ENCODE peak calls at places on chromosome 19, in six cellular contexts. Y is GM23338, F is neural progenitor cell, X is PC-3, D is SK-N-SH, A is GM23248. J is an unnamed sample.

GRCh38 chr19:497861-498590 is 1.7 kb downstream of the MADCAM1 start:
- DNase-seq in Y (peak), F (no peak), X (no peak), D (peak), A (no peak), J (peak)

GRCh38 chr19:6551607-6552450 is 21.0 kb downstream of the TNFSF9 start:
- DNase-seq in Y (peak), F (peak), X (no peak), D (peak), A (peak), J (peak)

GRCh38 chr19:15986694-15987093 is 37.9 kb downstream of the OR10H4 start:
- DNase-seq in Y (no peak), F (no peak), X (no peak), D (no peak), A (no peak), J (no peak)

GRCh38 chr19:5316138-5316537 is 24.5 kb downstream of the PTPRS start:
- DNase-seq in Y (no peak), F (no peak), X (no peak), D (no peak), A (no peak), J (no peak)

GRCh38 chr19:51803529-51803928 is 8.6 kb downstream of the FPR3 start:
- DNase-seq in Y (peak), F (no peak), X (no peak), D (no peak), A (no peak), J (no peak)

GRCh38 chr19:17948474-17948966 is 15.7 kb downstream of the CCDC124 start:
- DNase-seq in Y (peak), F (no peak), X (no peak), D (no peak), A (peak), J (no peak)

GRCh38 chr19:50556236-50557008 is 11.8 kb downstream of the LRRC4B start:
- DNase-seq in Y (peak), F (peak), X (peak), D (peak), A (peak), J (peak)

GRCh38 chr19:49515767-49516166 is 3.3 kb downstream of the FCGRT start:
- DNase-seq in Y (no peak), F (no peak), X (no peak), D (no peak), A (no peak), J (peak)

GRCh38 chr19:51794865-51795490 is at the start of gene FPR3:
- DNase-seq in Y (no peak), F (no peak), X (no peak), D (no peak), A (no peak), J (no peak)

GRCh38 chr19:36528194-36528920 is at the start of gene ZNF260:
- DNase-seq in Y (peak), F (peak), X (peak), D (peak), A (peak), J (peak)

GRCh38 chr19:43809762-43810696 is 7.8 kb upstream of the LYPD5 start:
- DNase-seq in Y (peak), F (peak), X (peak), D (peak), A (peak), J (peak)

GRCh38 chr19:41175825-41176734 is 16.9 kb upstream of the CYP2S1 start:
- DNase-seq in Y (peak), F (peak), X (peak), D (no peak), A (peak), J (peak)

GRCh38 chr19:48230555-48231129 is 25.1 kb downstream of the CARD8 start:
- DNase-seq in Y (no peak), F (no peak), X (no peak), D (no peak), A (no peak), J (no peak)

GRCh38 chr19:18321729-18322091 is 1.2 kb downstream of the LSM4 start:
- DNase-seq in Y (no peak), F (no peak), X (no peak), D (peak), A (peak), J (no peak)

GRCh38 chr19:42115219-42115618 is 17.0 kb downstream of the POU2F2 start:
- DNase-seq in Y (no peak), F (no peak), X (no peak), D (no peak), A (peak), J (no peak)

GRCh38 chr19:24159707-24160106 is 72.7 kb downstream of the ZNF254 start:
- DNase-seq in Y (peak), F (no peak), X (peak), D (peak), A (peak), J (peak)

GRCh38 chr19:27676334-27676733 is 1536.6 kb downstream of the UQCRFS1 start:
- DNase-seq in Y (no peak), F (no peak), X (no peak), D (no peak), A (no peak), J (no peak)

GRCh38 chr19:30228726-30229523 is 143.3 kb upstream of the ZNF536 start:
- DNase-seq in Y (peak), F (peak), X (no peak), D (peak), A (peak), J (peak)

GRCh38 chr19:12825259-12826131 is 8.9 kb downstream of the RTBDN start:
- DNase-seq in Y (peak), F (peak), X (peak), D (peak), A (peak), J (peak)

GRCh38 chr19:16057062-16057461 is 19.2 kb upstream of the TPM4 start:
- DNase-seq in Y (no peak), F (no peak), X (no peak), D (no peak), A (no peak), J (no peak)

GRCh38 chr19:46602392-46603194 is 1.5 kb downstream of the CALM3 start:
- DNase-seq in Y (peak), F (no peak), X (no peak), D (peak), A (peak), J (peak)
- TF ChIP-seq EZH2phosphoT487 in Y (no peak), F (no peak), X (no peak), D (no peak), A (no peak), J (no peak)

DNA sequence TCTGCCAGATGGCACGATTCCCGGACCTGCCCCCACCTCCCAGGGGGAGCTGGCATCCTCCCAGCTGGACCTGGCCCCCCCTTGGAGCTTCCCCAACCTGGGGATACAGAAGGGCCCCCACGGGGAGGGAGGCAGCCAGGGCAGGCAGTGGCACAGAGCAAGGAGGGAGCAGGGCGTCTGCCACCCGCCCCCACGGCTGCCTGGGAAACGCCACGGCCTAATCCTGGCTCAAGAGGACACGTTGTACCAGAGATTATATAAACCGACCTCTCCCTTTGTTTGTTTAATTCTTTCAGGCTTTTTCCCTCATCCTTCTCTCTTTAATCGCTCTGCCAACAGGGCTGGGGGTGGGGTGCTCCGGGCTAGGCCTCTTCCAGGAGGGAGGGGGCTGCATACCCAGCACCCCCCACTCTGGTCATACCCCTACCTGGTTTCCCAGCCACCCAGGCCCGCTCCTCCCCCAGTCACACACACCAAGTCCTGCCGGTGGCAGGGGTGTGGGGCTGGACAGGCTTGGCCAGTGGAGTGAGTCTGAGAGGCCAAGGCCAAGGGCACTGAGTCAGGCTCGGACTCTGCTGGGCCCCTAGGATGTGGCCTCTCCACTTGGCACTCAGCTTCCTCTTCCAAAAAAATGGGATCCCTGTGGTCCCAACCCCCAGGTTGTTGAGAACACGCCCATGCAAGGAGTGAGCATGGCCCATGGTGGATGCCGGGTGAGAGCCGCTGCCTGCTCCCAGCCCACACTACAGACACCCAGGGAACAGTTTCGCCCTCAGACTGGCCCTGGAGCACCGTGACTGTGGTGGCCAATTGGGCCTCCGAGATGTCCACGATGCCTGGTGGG is 29.5 kb upstream of the NFIC start:
- DNase-seq in Y (no peak), F (no peak), X (no peak), D (peak), A (peak), J (peak)
- H2AFZ ChIP-seq in Y (no peak), F (no peak), X (no peak), D (peak), A (peak), J (no peak)

DNA sequence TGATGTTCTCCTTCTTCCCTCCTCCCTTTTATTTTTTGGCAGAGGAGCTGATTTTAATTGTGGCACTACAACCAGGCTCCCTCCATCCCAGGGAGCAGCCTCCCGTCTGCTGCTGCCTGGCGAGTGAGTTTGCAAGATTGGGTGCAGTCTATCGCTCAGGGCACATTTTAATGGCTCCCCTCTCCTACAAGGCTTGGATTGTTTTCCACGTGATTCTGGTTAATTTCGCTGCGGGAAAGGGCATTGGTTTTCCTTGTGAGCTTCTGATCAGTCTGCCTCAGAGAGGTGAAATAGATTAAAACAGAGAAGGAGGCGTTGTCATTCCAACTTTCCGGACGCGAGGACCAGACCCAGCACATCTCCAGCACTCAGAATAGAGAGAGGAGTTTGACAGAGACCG is 81.5 kb downstream of the KCTD15 start:
- DNase-seq in Y (no peak), F (no peak), X (no peak), D (no peak), A (no peak), J (no peak)
- TF ChIP-seq EZH2phosphoT487 in Y (no peak), F (no peak), X (no peak), D (no peak), A (no peak), J (no peak)

GRCh38 chr19:32224371-32225244 is 120.8 kb upstream of the ZNF507 start:
- DNase-seq in Y (peak), F (peak), X (peak), D (peak), A (peak), J (peak)
- H2AFZ ChIP-seq in Y (peak), F (peak), X (peak), D (no peak), A (no peak), J (no peak)

GRCh38 chr19:45049073-45049736 is 10.4 kb downstream of the CLASRP start:
- DNase-seq in Y (no peak), F (no peak), X (no peak), D (no peak), A (no peak), J (no peak)
- TF ChIP-seq EZH2phosphoT487 in Y (no peak), F (no peak), X (no peak), D (no peak), A (no peak), J (no peak)

GRCh38 chr19:9969688-9969975 is 33.3 kb upstream of the OLFM2 start:
- DNase-seq in Y (no peak), F (no peak), X (no peak), D (no peak), A (no peak), J (no peak)
- H2AFZ ChIP-seq in Y (no peak), F (no peak), X (no peak), D (no peak), A (no peak), J (no peak)

GRCh38 chr19:39093761-39094160 is 9.6 kb downstream of the ACP7 start:
- DNase-seq in Y (no peak), F (no peak), X (no peak), D (no peak), A (peak), J (no peak)
- TF ChIP-seq EZH2phosphoT487 in Y (no peak), F (no peak), X (no peak), D (no peak), A (no peak), J (no peak)

GRCh38 chr19:13887529-13887928 is 10.6 kb downstream of the NANOS3 start:
- DNase-seq in Y (no peak), F (no peak), X (no peak), D (no peak), A (peak), J (no peak)
- H2AFZ ChIP-seq in Y (no peak), F (no peak), X (no peak), D (no peak), A (peak), J (no peak)

DNA sequence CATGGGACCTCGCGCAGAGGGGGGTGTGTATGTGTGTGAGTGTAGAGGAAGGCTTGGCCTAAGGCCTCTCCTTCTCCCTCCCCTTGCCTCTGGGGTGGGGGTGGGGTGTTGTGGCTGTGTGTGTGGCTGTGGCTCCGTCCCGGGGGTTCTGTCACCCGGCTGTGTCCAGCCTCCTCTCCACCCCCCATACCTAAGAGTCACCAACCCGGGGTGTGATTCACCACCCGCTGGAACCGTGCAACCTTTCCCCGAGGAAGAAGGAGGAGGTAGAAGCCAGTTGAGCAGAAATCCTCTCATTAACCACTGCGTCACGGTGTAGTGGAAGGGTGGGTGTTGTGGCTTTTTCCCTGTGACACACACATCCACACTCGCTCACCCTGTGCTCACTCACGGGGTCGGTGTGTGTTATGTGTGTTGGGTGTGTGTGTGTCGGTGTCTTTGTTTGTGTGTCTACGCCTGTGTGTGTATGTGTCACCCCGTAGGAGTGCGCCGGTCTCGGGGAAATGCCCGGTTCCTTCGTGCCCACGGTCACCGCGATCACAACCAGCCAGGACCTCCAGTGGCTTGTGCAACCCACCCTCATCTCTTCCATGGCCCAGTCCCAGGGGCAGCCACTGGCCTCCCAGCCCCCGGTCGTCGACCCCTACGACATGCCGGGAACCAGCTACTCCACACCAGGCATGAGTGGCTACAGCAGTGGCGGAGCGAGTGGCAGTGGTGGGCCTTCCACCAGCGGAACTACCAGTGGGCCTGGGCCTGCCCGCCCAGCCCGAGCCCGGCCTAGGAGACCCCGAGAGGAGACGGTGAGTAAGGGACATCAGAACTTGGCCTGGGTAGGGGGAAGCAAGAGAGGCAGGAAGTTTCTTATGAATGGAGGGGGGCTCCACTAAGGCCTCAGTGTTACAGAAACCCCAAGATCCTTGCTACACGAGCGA is 2.6 kb downstream of the FOSB start:
- DNase-seq in Y (no peak), F (no peak), X (peak), D (no peak), A (peak), J (peak)
- TF ChIP-seq EZH2phosphoT487 in Y (no peak), F (no peak), X (no peak), D (no peak), A (no peak), J (no peak)

J was measured in hepatocyte.